ENCODE peak calls at places on chromosomes 1 and 21, in five cellular contexts. X is WTC11, F is fibroblast of the aortic adventitia, O is AG09319, S is natural killer cell. Z is an unnamed sample.

GRCh38 chr1:8870605-8871538 is 7.6 kb downstream of the ENO1 start:
- DNase-seq in X (no peak), O (no peak), S (no peak), F (no peak), Z (no peak)

GRCh38 chr1:96721053-96721381 is 567 bp upstream of the PTBP2 start:
- DNase-seq in S (no peak), F (peak), X (no peak), O (no peak), Z (no peak)

GRCh38 chr1:56285554-56286402 is 293.6 kb downstream of the PLPP3 start:
- DNase-seq in O (no peak), X (no peak), S (no peak), F (no peak), Z (no peak)

GRCh38 chr1:13892671-13893325 is 192.8 kb downstream of the PRDM2 start:
- DNase-seq in S (no peak), O (no peak), F (no peak), X (peak), Z (peak)

GRCh38 chr1:169550294-169550693 is 36.0 kb downstream of the F5 start:
- DNase-seq in S (no peak), O (peak), F (peak), X (no peak), Z (no peak)

GRCh38 chr1:11479375-11479979 is 522 bp downstream of the DISP3 start:
- DNase-seq in O (no peak), F (no peak), X (no peak), S (no peak), Z (no peak)

GRCh38 chr1:29322147-29322694 is 85.9 kb downstream of the PTPRU start:
- DNase-seq in F (no peak), X (no peak), S (no peak), O (no peak), Z (no peak)

GRCh38 chr1:21921100-21921875 is 15.8 kb downstream of the HSPG2 start:
- DNase-seq in S (no peak), F (no peak), O (no peak), X (no peak), Z (no peak)

GRCh38 chr1:8423702-8424538 is 106.0 kb downstream of the SLC45A1 start:
- DNase-seq in F (peak), X (peak), S (peak), O (no peak), Z (peak)

GRCh38 chr1:214331827-214332423 is 51.0 kb downstream of the SMYD2 start:
- DNase-seq in F (peak), X (peak), S (peak), O (no peak), Z (no peak)

GRCh38 chr1:19563336-19564097 is 78.2 kb upstream of the CAPZB start:
- DNase-seq in S (no peak), X (no peak), O (no peak), F (peak), Z (no peak)

GRCh38 chr21:45448810-45449657 is 44.1 kb downstream of the COL18A1 start:
- DNase-seq in O (no peak), F (no peak), X (no peak), S (no peak), Z (no peak)

GRCh38 chr1:60065199-60065598 is 8.4 kb downstream of the C1orf87 start:
- DNase-seq in S (no peak), F (no peak), X (no peak), O (no peak), Z (no peak)

GRCh38 chr1:14599787-14600186 is 1.3 kb downstream of the KAZN start:
- DNase-seq in O (no peak), F (no peak), S (no peak), X (no peak), Z (no peak)

GRCh38 chr1:25030674-25031589 is 100.9 kb upstream of the RUNX3 start:
- DNase-seq in O (no peak), S (peak), X (no peak), F (no peak), Z (no peak)

GRCh38 chr1:168512864-168513595 is 30.8 kb downstream of the XCL2 start:
- DNase-seq in F (no peak), X (no peak), S (peak), O (no peak), Z (no peak)

GRCh38 chr1:35924838-35925237 is 6.1 kb upstream of the AGO3 start:
- DNase-seq in X (no peak), S (no peak), O (no peak), F (no peak), Z (no peak)

GRCh38 chr1:16230744-16231143 is 6.2 kb downstream of the CPLANE2 start:
- DNase-seq in X (no peak), F (no peak), O (no peak), S (no peak), Z (no peak)

GRCh38 chr1:205287076-205287475 is 34.5 kb downstream of the NUAK2 start:
- DNase-seq in O (no peak), X (no peak), F (no peak), S (no peak), Z (no peak)

DNA sequence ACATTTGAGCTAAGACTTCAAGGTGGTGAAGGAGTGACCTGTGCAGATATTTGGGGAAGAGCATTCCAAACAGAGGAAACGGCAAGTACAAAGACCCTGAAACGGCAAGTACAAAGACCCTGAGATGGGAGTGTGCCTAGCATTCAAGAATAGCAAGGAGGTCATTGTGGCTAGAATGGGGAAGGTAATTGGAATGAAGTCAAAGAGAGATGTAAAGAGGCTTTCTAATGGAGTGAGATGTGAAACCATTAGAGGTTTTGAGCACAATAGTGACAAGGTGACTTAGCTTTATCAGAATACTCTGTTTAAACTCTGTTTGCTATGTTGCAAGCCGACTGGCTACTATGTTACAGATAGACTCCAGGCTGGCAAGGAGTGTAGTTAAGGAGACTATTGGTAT is 4.4 kb downstream of the CDC7 start:
- DNase-seq in O (no peak), X (no peak), S (no peak), F (no peak), Z (no peak)
- TF ChIP-seq CTCF in O (no peak), X (no peak), S (no peak), F (no peak), Z (no peak)

GRCh38 chr1:30845237-30845636 is 63.3 kb downstream of the SDC3 start:
- DNase-seq in F (no peak), S (no peak), X (no peak), O (no peak), Z (no peak)

GRCh38 chr1:30844631-30845030 is 63.9 kb downstream of the SDC3 start:
- DNase-seq in F (no peak), S (no peak), O (no peak), X (no peak), Z (no peak)

GRCh38 chr1:30846587-30846986 is 62.0 kb downstream of the SDC3 start:
- DNase-seq in X (no peak), F (no peak), O (no peak), S (no peak), Z (no peak)

GRCh38 chr1:30847358-30847972 is 61.1 kb downstream of the SDC3 start:
- DNase-seq in X (peak), F (no peak), S (no peak), O (no peak), Z (no peak)

DNA sequence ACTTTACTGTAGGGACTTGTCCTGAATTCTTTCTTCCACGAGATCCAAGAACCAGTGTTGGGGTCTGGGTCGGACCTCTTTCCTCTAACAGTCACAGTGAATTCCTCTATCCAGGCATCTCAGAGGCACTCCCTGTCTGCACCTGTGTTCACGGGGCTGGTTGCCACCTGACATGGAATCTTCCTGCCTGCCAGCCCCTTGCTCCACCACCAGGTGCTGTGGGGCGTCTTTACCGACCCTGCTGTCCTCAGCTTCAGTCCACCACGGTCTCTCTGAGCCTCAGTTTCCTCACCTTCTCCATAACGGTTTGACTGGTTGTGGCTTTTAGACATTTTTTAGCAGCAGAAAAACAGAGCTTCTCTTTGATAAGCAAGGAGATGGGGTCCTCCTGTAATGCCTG is 62.7 kb downstream of the SDC3 start:
- DNase-seq in X (peak), S (no peak), F (no peak), O (no peak), Z (no peak)
- TF ChIP-seq CTCF in X (no peak), S (no peak), F (peak), O (no peak), Z (peak)

GRCh38 chr1:27349784-27350672 is 8.2 kb downstream of the SYTL1 start:
- DNase-seq in X (peak), S (no peak), F (peak), O (no peak), Z (no peak)

GRCh38 chr1:27348861-27349783 is 7.3 kb downstream of the SYTL1 start:
- DNase-seq in S (peak), X (peak), O (no peak), F (no peak), Z (no peak)

GRCh38 chr1:27353166-27353565 is 11.3 kb downstream of the SYTL1 start:
- DNase-seq in S (no peak), F (no peak), X (no peak), O (no peak), Z (no peak)

GRCh38 chr1:27351541-27352107 is 9.8 kb downstream of the SYTL1 start:
- DNase-seq in S (no peak), O (no peak), F (no peak), X (no peak), Z (no peak)

DNA sequence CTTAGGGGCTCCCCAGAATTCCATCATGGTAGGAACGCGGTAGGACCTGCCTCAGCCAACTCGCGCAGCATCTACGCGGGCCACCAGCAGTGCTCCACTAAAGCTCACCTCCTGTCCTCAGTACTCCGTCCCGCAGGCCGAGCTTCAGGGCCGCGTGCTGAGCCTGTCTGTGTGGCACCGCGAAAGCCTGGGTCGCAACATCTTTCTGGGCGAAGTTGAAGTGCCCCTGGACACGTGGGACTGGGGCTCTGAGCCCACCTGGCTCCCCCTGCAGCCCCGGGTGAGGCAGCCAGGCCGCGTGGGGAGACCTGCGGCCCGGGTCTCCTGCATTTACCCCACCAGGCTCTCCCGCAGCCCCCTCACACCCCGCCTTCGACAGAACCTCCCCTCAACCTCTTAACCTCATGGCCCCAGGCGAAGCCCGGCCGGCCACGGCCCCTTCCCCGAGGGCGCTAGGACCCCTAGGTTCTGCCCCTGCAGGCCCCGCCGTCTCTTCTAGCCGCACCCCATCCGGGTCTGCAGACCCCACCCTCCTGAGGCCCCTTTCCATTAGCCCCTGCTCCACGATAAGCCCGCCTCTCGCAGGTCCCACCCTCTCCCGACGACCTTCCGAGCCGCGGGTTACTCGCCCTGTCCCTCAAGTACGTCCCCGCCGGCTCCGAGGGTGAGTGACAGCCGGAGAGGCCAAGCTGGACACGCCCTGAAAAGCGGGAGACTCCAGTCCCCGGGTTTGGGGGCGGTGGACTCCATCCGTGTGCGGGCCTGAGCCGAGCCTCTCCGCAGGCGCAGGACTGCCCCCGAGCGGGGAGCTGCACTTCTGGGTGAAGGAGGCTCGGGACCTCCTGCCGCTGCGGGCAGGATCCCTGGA is 9.1 kb downstream of the SYTL1 start:
- DNase-seq in O (no peak), X (peak), F (no peak), S (no peak), Z (no peak)
- TF ChIP-seq CTCF in O (no peak), X (no peak), F (no peak), S (no peak), Z (no peak)

GRCh38 chr1:47333922-47334764 is 553 bp downstream of the CMPK1 start:
- DNase-seq in X (peak), F (peak), S (peak), O (peak), Z (peak)
- TF ChIP-seq CTCF in X (no peak), F (peak), S (no peak), O (peak), Z (peak)

GRCh38 chr1:155034318-155035208 is 939 bp downstream of the DCST1 start:
- DNase-seq in S (no peak), X (no peak), F (no peak), O (no peak), Z (no peak)
- TF ChIP-seq CTCF in S (no peak), X (no peak), F (no peak), O (no peak), Z (no peak)

GRCh38 chr1:117000142-117000541 is 1.4 kb upstream of the CD101 start:
- DNase-seq in O (no peak), F (no peak), X (no peak), S (no peak), Z (no peak)
- TF ChIP-seq CTCF in O (no peak), F (no peak), X (no peak), S (no peak), Z (no peak)